ENCODE peak calls at places on chromosome 9, in five cellular contexts. One of them, this sample, is unnamed.

GRCh38 chr9:133505186-133505830 is 19.5 kb downstream of the MYMK start:
- DNase-seq in stimulated activated CD8-positive, alpha-beta memory T cell treated with anti-CD3 and anti-CD28 coated beads, Interleukin-2, amount 100 ng/mL, for 48 hours: no peak
- DNase-seq in HuH-7: no peak
- DNase-seq in HS-5: no peak
- DNase-seq in iris pigment epithelial cell: no peak
- DNase-seq in this sample: no peak

GRCh38 chr9:114446036-114446435 is 58.3 kb upstream of the AKNA start:
- DNase-seq in stimulated activated CD8-positive, alpha-beta memory T cell treated with anti-CD3 and anti-CD28 coated beads, Interleukin-2, amount 100 ng/mL, for 48 hours: no peak
- DNase-seq in HuH-7: no peak
- DNase-seq in HS-5: peak
- DNase-seq in iris pigment epithelial cell: peak
- DNase-seq in this sample: no peak

GRCh38 chr9:92480332-92480771 is 2.0 kb downstream of the ASPN start:
- DNase-seq in stimulated activated CD8-positive, alpha-beta memory T cell treated with anti-CD3 and anti-CD28 coated beads, Interleukin-2, amount 100 ng/mL, for 48 hours: no peak
- DNase-seq in HuH-7: no peak
- DNase-seq in HS-5: no peak
- DNase-seq in iris pigment epithelial cell: peak
- DNase-seq in this sample: peak

GRCh38 chr9:131676431-131676972 is 63.4 kb downstream of the RAPGEF1 start:
- DNase-seq in stimulated activated CD8-positive, alpha-beta memory T cell treated with anti-CD3 and anti-CD28 coated beads, Interleukin-2, amount 100 ng/mL, for 48 hours: no peak
- DNase-seq in HuH-7: no peak
- DNase-seq in HS-5: no peak
- DNase-seq in iris pigment epithelial cell: no peak
- DNase-seq in this sample: no peak

GRCh38 chr9:114493521-114494184 is 11.6 kb downstream of the WHRN start:
- DNase-seq in stimulated activated CD8-positive, alpha-beta memory T cell treated with anti-CD3 and anti-CD28 coated beads, Interleukin-2, amount 100 ng/mL, for 48 hours: no peak
- DNase-seq in HuH-7: no peak
- DNase-seq in HS-5: no peak
- DNase-seq in iris pigment epithelial cell: no peak
- DNase-seq in this sample: no peak

GRCh38 chr9:123656565-123656964 is 273.4 kb downstream of the DENND1A start:
- DNase-seq in stimulated activated CD8-positive, alpha-beta memory T cell treated with anti-CD3 and anti-CD28 coated beads, Interleukin-2, amount 100 ng/mL, for 48 hours: no peak
- DNase-seq in HuH-7: no peak
- DNase-seq in HS-5: no peak
- DNase-seq in iris pigment epithelial cell: peak
- DNase-seq in this sample: peak

GRCh38 chr9:136806631-136807201 is 1.0 kb upstream of the RABL6 start:
- DNase-seq in stimulated activated CD8-positive, alpha-beta memory T cell treated with anti-CD3 and anti-CD28 coated beads, Interleukin-2, amount 100 ng/mL, for 48 hours: no peak
- DNase-seq in HuH-7: no peak
- DNase-seq in HS-5: no peak
- DNase-seq in iris pigment epithelial cell: no peak
- DNase-seq in this sample: no peak

GRCh38 chr9:100601216-100601615 is 23.3 kb downstream of the CAVIN4 start:
- DNase-seq in stimulated activated CD8-positive, alpha-beta memory T cell treated with anti-CD3 and anti-CD28 coated beads, Interleukin-2, amount 100 ng/mL, for 48 hours: no peak
- DNase-seq in HuH-7: peak
- DNase-seq in HS-5: no peak
- DNase-seq in iris pigment epithelial cell: peak
- DNase-seq in this sample: peak

GRCh38 chr9:112112519-112112918 is 62.6 kb downstream of the SUSD1 start:
- DNase-seq in stimulated activated CD8-positive, alpha-beta memory T cell treated with anti-CD3 and anti-CD28 coated beads, Interleukin-2, amount 100 ng/mL, for 48 hours: no peak
- DNase-seq in HuH-7: no peak
- DNase-seq in HS-5: peak
- DNase-seq in iris pigment epithelial cell: peak
- DNase-seq in this sample: peak

GRCh38 chr9:134189475-134190231 is 25.3 kb upstream of the RNU6ATAC start:
- DNase-seq in stimulated activated CD8-positive, alpha-beta memory T cell treated with anti-CD3 and anti-CD28 coated beads, Interleukin-2, amount 100 ng/mL, for 48 hours: no peak
- DNase-seq in HuH-7: no peak
- DNase-seq in HS-5: no peak
- DNase-seq in iris pigment epithelial cell: no peak
- DNase-seq in this sample: no peak

GRCh38 chr9:89598926-89599325 is 5.9 kb upstream of the GADD45G start:
- DNase-seq in stimulated activated CD8-positive, alpha-beta memory T cell treated with anti-CD3 and anti-CD28 coated beads, Interleukin-2, amount 100 ng/mL, for 48 hours: no peak
- DNase-seq in HuH-7: no peak
- DNase-seq in HS-5: no peak
- DNase-seq in iris pigment epithelial cell: no peak
- DNase-seq in this sample: no peak

GRCh38 chr9:89606567-89607311 is 1.9 kb downstream of the GADD45G start:
- DNase-seq in stimulated activated CD8-positive, alpha-beta memory T cell treated with anti-CD3 and anti-CD28 coated beads, Interleukin-2, amount 100 ng/mL, for 48 hours: peak
- DNase-seq in HuH-7: no peak
- DNase-seq in HS-5: no peak
- DNase-seq in iris pigment epithelial cell: peak
- DNase-seq in this sample: peak

GRCh38 chr9:93958121-93958874 is 3.1 kb upstream of the BARX1 start:
- DNase-seq in stimulated activated CD8-positive, alpha-beta memory T cell treated with anti-CD3 and anti-CD28 coated beads, Interleukin-2, amount 100 ng/mL, for 48 hours: no peak
- DNase-seq in HuH-7: no peak
- DNase-seq in HS-5: no peak
- DNase-seq in iris pigment epithelial cell: no peak
- DNase-seq in this sample: no peak

GRCh38 chr9:122991370-122991830 is 42.1 kb upstream of the GPR21 start:
- DNase-seq in stimulated activated CD8-positive, alpha-beta memory T cell treated with anti-CD3 and anti-CD28 coated beads, Interleukin-2, amount 100 ng/mL, for 48 hours: peak
- DNase-seq in HuH-7: peak
- DNase-seq in HS-5: peak
- DNase-seq in iris pigment epithelial cell: peak
- DNase-seq in this sample: peak

GRCh38 chr9:70131296-70131695 is 87.6 kb downstream of the MAMDC2 start:
- DNase-seq in stimulated activated CD8-positive, alpha-beta memory T cell treated with anti-CD3 and anti-CD28 coated beads, Interleukin-2, amount 100 ng/mL, for 48 hours: no peak
- DNase-seq in HuH-7: no peak
- DNase-seq in HS-5: no peak
- DNase-seq in iris pigment epithelial cell: no peak
- DNase-seq in this sample: peak

GRCh38 chr9:137037035-137037434 is 5.1 kb upstream of the FUT7 start:
- DNase-seq in stimulated activated CD8-positive, alpha-beta memory T cell treated with anti-CD3 and anti-CD28 coated beads, Interleukin-2, amount 100 ng/mL, for 48 hours: no peak
- DNase-seq in HuH-7: no peak
- DNase-seq in HS-5: no peak
- DNase-seq in iris pigment epithelial cell: no peak
- DNase-seq in this sample: no peak

GRCh38 chr9:117234178-117234577 is 180.7 kb downstream of the ASTN2 start:
- DNase-seq in stimulated activated CD8-positive, alpha-beta memory T cell treated with anti-CD3 and anti-CD28 coated beads, Interleukin-2, amount 100 ng/mL, for 48 hours: no peak
- DNase-seq in HuH-7: no peak
- DNase-seq in HS-5: no peak
- DNase-seq in iris pigment epithelial cell: no peak
- DNase-seq in this sample: no peak

GRCh38 chr9:124453586-124454191 is 3.4 kb downstream of the ADGRD2 start:
- DNase-seq in stimulated activated CD8-positive, alpha-beta memory T cell treated with anti-CD3 and anti-CD28 coated beads, Interleukin-2, amount 100 ng/mL, for 48 hours: peak
- DNase-seq in HuH-7: no peak
- DNase-seq in HS-5: no peak
- DNase-seq in iris pigment epithelial cell: no peak
- DNase-seq in this sample: no peak

GRCh38 chr9:136679431-136679941 is 7.8 kb downstream of the AGPAT2 start:
- DNase-seq in stimulated activated CD8-positive, alpha-beta memory T cell treated with anti-CD3 and anti-CD28 coated beads, Interleukin-2, amount 100 ng/mL, for 48 hours: no peak
- DNase-seq in HuH-7: no peak
- DNase-seq in HS-5: no peak
- DNase-seq in iris pigment epithelial cell: no peak
- DNase-seq in this sample: no peak

GRCh38 chr9:89376741-89377140 is 58.4 kb downstream of the SECISBP2 start:
- DNase-seq in stimulated activated CD8-positive, alpha-beta memory T cell treated with anti-CD3 and anti-CD28 coated beads, Interleukin-2, amount 100 ng/mL, for 48 hours: no peak
- DNase-seq in HuH-7: no peak
- DNase-seq in HS-5: no peak
- DNase-seq in iris pigment epithelial cell: no peak
- DNase-seq in this sample: no peak

GRCh38 chr9:78296208-78296892 is 575 bp upstream of the PSAT1 start:
- DNase-seq in stimulated activated CD8-positive, alpha-beta memory T cell treated with anti-CD3 and anti-CD28 coated beads, Interleukin-2, amount 100 ng/mL, for 48 hours: no peak
- DNase-seq in HuH-7: peak
- DNase-seq in HS-5: no peak
- DNase-seq in iris pigment epithelial cell: peak
- DNase-seq in this sample: no peak

GRCh38 chr9:26324787-26325186 is 567.8 kb downstream of the CAAP1 start:
- DNase-seq in stimulated activated CD8-positive, alpha-beta memory T cell treated with anti-CD3 and anti-CD28 coated beads, Interleukin-2, amount 100 ng/mL, for 48 hours: no peak
- DNase-seq in HuH-7: no peak
- DNase-seq in HS-5: no peak
- DNase-seq in iris pigment epithelial cell: no peak
- DNase-seq in this sample: no peak

GRCh38 chr9:98310752-98311392 is 55.4 kb upstream of the TBC1D2 start:
- DNase-seq in stimulated activated CD8-positive, alpha-beta memory T cell treated with anti-CD3 and anti-CD28 coated beads, Interleukin-2, amount 100 ng/mL, for 48 hours: no peak
- DNase-seq in HuH-7: no peak
- DNase-seq in HS-5: no peak
- DNase-seq in iris pigment epithelial cell: peak
- DNase-seq in this sample: no peak